ENCODE peak calls at places on chromosomes 6 and 20, in six cellular contexts. A is kidney; X is mesothelial cell of epicardium; E is astrocyte of the hippocampus; H is effector CD4-positive, alpha-beta T cell; Q is myocyte. K is an unnamed sample.

GRCh38 chr6:155943635-155944034 is 488.0 kb upstream of the NOX3 start:
- DNase-seq in H (no peak), Q (no peak), E (peak), X (no peak), A (no peak), K (no peak)

GRCh38 chr6:37549186-37549957 is 49.7 kb upstream of the CCDC167 start:
- DNase-seq in H (no peak), E (no peak), Q (no peak), A (no peak), X (no peak), K (no peak)

GRCh38 chr20:5181955-5182354 is 55.1 kb downstream of the CDS2 start:
- DNase-seq in A (no peak), H (no peak), E (peak), X (no peak), Q (peak), K (no peak)

GRCh38 chr20:7758436-7758835 is 181.8 kb downstream of the HAO1 start:
- DNase-seq in H (no peak), A (no peak), Q (no peak), E (peak), X (no peak), K (no peak)

GRCh38 chr20:44897133-44897532 is 11.6 kb downstream of the YWHAB start:
- DNase-seq in E (no peak), H (no peak), X (no peak), Q (no peak), A (no peak), K (no peak)

GRCh38 chr20:23397961-23398360 is 23.3 kb downstream of the NAPB start:
- DNase-seq in X (no peak), Q (no peak), E (peak), A (no peak), H (no peak), K (no peak)

GRCh38 chr6:152976749-152977148 is 6.1 kb downstream of the FBXO5 start:
- DNase-seq in A (no peak), X (no peak), H (no peak), Q (no peak), E (no peak), K (no peak)

GRCh38 chr20:25237610-25238318 is 10.1 kb upstream of the PYGB start:
- DNase-seq in E (peak), Q (peak), A (no peak), X (no peak), H (no peak), K (peak)

GRCh38 chr6:44052419-44053011 is 74.7 kb downstream of the MRPL14 start:
- DNase-seq in E (peak), Q (peak), A (peak), X (no peak), H (no peak), K (no peak)

GRCh38 chr6:106974999-106975698 is 620 bp upstream of the CD24 start:
- DNase-seq in X (peak), Q (peak), A (peak), E (peak), H (no peak), K (no peak)

GRCh38 chr6:145844933-145845531 is 30.4 kb upstream of the FBXO30 start:
- DNase-seq in X (no peak), A (no peak), E (no peak), H (no peak), Q (peak), K (no peak)

GRCh38 chr6:7761047-7761446 is 35.1 kb downstream of the BMP6 start:
- DNase-seq in E (no peak), Q (no peak), X (no peak), A (no peak), H (no peak), K (no peak)

GRCh38 chr6:124226396-124226795 is 422.7 kb downstream of the NKAIN2 start:
- DNase-seq in H (no peak), X (no peak), Q (peak), E (peak), A (no peak), K (no peak)

GRCh38 chr6:46521464-46521971 is 30.3 kb upstream of the RCAN2 start:
- DNase-seq in Q (peak), E (no peak), H (no peak), A (no peak), X (no peak), K (no peak)

K was measured in tibial nerve.